ENCODE peak calls at places on chromosomes 4 and X, in four cellular contexts. T is heart left ventricle, I is fibroblast of mammary gland, L is astrocyte of the spinal cord. R is an unnamed sample.

GRCh38 chr4:151887151-151887815 is 126.5 kb upstream of the GATB start:
- DNase-seq in I (peak; percentile 50), L (peak; percentile 70), T (no peak), R (no peak)

GRCh38 chr4:2065106-2065930 is 6.2 kb downstream of the NAT8L start:
- DNase-seq in L (no peak), I (no peak), T (peak; percentile 22), R (no peak)

GRCh38 chr4:156606444-156607197 is 365.0 kb downstream of the PDGFC start:
- DNase-seq in T (no peak), L (peak; percentile 64), I (peak; percentile 49), R (peak; percentile 64)

GRCh38 chr4:140123666-140124377 is 30.2 kb downstream of the MAML3 start:
- DNase-seq in L (no peak), T (no peak), I (no peak), R (no peak)

GRCh38 chr4:8170341-8170740 is 11.7 kb upstream of the ABLIM2 start:
- DNase-seq in I (no peak), L (no peak), T (no peak), R (no peak)

GRCh38 chr4:111773858-111774257 is 371.4 kb upstream of the FAM241A start:
- DNase-seq in I (peak; percentile 5), T (no peak), L (no peak), R (no peak)

GRCh38 chrX:109533005-109533404 is 3.6 kb upstream of the NXT2 start:
- DNase-seq in T (no peak), I (no peak), L (no peak), R (no peak)

GRCh38 chrX:12901486-12901885 is 4.9 kb upstream of the TLR8 start:
- DNase-seq in L (peak; percentile 32), T (no peak), I (peak; percentile 47), R (peak; percentile 62)

GRCh38 chr4:7042697-7043464 is at the start of gene TADA2B:
- DNase-seq in T (peak; percentile 98), I (peak; percentile 95), L (peak; percentile 99), R (peak; percentile 98)
- TF ChIP-seq CTCF in T (no peak), I (no peak), L (peak; percentile 19), R (no peak)

DNA sequence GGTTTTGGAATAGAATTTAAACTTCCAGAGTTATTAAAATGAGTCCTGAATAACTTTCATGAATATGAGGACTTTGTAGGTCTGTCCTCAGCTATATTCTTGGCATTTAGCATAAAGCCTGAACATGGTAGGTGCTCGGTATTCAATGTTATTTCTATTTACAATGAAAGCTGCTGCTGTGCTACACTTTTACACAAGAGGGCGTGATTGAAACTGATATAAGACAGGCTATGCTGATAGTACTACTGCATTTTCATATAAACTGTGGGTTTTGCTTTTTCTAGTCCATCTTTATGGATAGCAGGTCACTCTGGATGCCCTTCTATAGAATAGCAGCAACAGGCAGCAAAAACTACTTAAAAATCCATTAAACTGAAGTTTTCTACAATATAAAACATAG is 12.3 kb upstream of the GNPDA2 start:
- DNase-seq in T (no peak), L (peak; percentile 33), I (peak; percentile 18), R (no peak)
- TF ChIP-seq CTCF in T (no peak), L (peak; percentile 63), I (peak; percentile 47), R (no peak)

GRCh38 chr4:127967141-127967775 is 2.1 kb downstream of the ABHD18 start:
- DNase-seq in L (no peak), T (no peak), I (peak; percentile 41), R (peak; percentile 14)

GRCh38 chr4:127965803-127966175 is 583 bp downstream of the ABHD18 start:
- DNase-seq in L (no peak), T (peak; percentile 55), I (peak; percentile 12), R (peak; percentile 13)

GRCh38 chr4:127959794-127960193 is 5.2 kb downstream of the MFSD8 start:
- DNase-seq in T (no peak), L (no peak), I (no peak), R (no peak)

GRCh38 chr4:127968565-127968964 is 3.4 kb downstream of the ABHD18 start:
- DNase-seq in I (no peak), T (no peak), L (no peak), R (no peak)

DNA sequence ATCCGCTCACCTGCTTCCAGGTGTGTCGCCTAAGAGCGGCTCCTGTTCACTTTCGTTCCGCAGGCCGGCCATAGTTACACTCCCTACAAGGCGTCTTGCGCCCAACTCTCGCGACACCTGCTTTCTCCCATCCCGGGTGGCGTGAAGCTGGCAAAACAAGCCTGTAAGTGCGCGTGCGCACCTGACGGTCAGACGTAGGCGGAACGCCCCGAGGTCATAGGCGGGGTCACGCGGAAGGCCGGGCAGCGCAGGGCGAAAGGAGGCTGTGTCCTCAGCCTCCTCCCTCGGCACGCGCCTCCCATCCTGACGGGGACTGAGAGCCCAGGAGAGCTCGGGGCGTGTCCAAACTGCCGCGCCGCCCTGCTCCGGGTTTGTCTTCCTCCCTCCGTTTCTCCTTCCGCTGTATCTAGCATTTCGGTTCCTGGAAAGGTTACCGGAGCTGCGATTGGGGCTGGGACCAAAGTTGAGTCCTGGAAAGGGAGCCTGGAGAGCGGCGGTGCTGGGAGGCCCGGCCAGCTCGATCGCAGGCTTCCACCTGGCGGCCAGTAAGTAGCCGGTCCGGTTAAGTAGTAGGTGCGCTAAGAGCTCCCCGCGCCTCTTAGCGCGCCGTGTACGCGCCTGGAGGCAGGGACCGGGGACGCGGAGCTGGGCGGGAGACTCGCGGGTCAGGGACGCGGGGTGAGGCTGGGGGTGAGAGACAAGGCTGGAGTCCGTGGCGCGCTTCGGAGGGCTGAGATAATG is at the start of the genes ABHD18 and MFSD8:
- DNase-seq in I (peak; percentile 98), T (peak; percentile 100), L (peak; percentile 99), R (peak; percentile 100)
- TF ChIP-seq CTCF in I (peak; percentile 22), T (peak; percentile 25), L (peak; percentile 59), R (peak; percentile 45)

DNA sequence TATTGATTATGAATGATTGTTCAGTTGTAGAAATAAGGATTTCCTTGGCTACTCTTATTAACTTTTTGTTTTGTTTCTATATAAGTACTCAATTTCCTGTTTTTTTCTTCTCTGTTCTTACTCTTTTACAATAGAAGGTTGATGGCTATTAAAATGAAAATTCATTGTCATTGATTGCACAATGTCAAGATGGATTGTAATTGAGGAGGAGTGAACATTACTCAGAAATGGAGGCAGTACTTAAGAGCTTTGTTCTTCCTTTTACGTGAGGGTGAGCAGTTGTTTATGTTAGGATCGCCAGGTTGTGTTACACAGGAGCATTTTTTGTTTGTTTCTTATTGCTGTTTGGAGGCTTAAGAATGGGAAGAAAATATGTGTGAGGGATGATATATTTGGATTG is 2062.4 kb downstream of the ARAP2 start:
- DNase-seq in I (peak; percentile 91), T (no peak), L (no peak), R (peak; percentile 96)
- TF ChIP-seq CTCF in I (no peak), T (no peak), L (no peak), R (no peak)

GRCh38 chrX:68945603-68946228 is 116.9 kb downstream of the EFNB1 start:
- DNase-seq in L (peak; percentile 44), T (no peak), I (peak; percentile 65), R (peak; percentile 86)
- TF ChIP-seq CTCF in L (peak; percentile 44), T (no peak), I (peak; percentile 48), R (peak; percentile 56)

GRCh38 chr4:138090918-138091659 is 151.1 kb downstream of the SLC7A11 start:
- DNase-seq in L (no peak), I (no peak), T (no peak), R (no peak)

GRCh38 chr4:138086471-138086870 is 155.7 kb downstream of the SLC7A11 start:
- DNase-seq in T (no peak), L (no peak), I (no peak), R (no peak)

GRCh38 chr4:138087181-138087714 is 154.9 kb downstream of the SLC7A11 start:
- DNase-seq in I (no peak), T (no peak), L (no peak), R (no peak)

GRCh38 chr4:138090145-138090917 is 151.8 kb downstream of the SLC7A11 start:
- DNase-seq in L (peak; percentile 87), T (no peak), I (peak; percentile 84), R (peak; percentile 89)

GRCh38 chr4:138088449-138089208 is 153.5 kb downstream of the SLC7A11 start:
- DNase-seq in T (no peak), L (no peak), I (no peak), R (no peak)
- TF ChIP-seq CTCF in T (no peak), L (no peak), I (no peak), R (no peak)

GRCh38 chr4:118834960-118835895 is 698 bp downstream of the SEC24D start:
- DNase-seq in I (peak; percentile 92), L (peak; percentile 86), T (peak; percentile 74), R (peak; percentile 87)

GRCh38 chr4:118834070-118834469 is 1.9 kb downstream of the SEC24D start:
- DNase-seq in L (peak; percentile 23), I (no peak), T (no peak), R (peak; percentile 24)

GRCh38 chr4:118833192-118833820 is 2.6 kb downstream of the SEC24D start:
- DNase-seq in I (no peak), L (no peak), T (no peak), R (no peak)

GRCh38 chr4:118836763-118837507 is 1.0 kb upstream of the SEC24D start:
- DNase-seq in L (no peak), I (no peak), T (no peak), R (no peak)

GRCh38 chr4:118835896-118836762 is at the start of gene SEC24D:
- DNase-seq in T (peak; percentile 93), I (peak; percentile 85), L (peak; percentile 85), R (peak; percentile 89)
- TF ChIP-seq CTCF in T (no peak), I (no peak), L (no peak), R (no peak)

DNA sequence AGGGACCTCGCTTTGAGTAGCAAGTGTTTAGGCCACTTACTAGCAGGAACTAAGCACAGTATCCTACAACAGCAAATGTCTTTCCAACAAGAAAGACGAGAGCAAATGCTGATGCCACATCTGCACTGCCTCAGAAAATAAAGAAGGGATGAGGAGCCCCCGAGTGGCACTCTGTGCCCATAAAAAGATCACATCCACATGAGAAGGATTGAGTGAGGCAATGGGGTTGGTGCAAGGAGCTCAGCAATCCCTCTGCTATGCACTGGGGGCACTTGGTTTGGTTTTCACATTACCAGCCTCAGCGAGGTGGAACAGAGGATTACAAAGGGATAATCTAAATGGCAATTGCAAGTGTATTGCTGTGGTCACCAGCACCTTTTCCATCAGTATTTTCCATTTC is 252.8 kb upstream of the SLC7A11 start:
- DNase-seq in L (peak; percentile 4), T (no peak), I (peak; percentile 10), R (peak; percentile 67)
- TF ChIP-seq CTCF in L (peak; percentile 11), T (no peak), I (no peak), R (peak; percentile 42)

GRCh38 chr4:120685756-120686278 is 236.7 kb downstream of the PRDM5 start:
- DNase-seq in T (no peak), I (peak; percentile 81), L (no peak), R (peak; percentile 70)
- TF ChIP-seq CTCF in T (no peak), I (no peak), L (no peak), R (no peak)

R was measured in fibroblast of pulmonary artery.